ENCODE peak calls at places on chromosomes 3 and 15, in six cellular contexts. E, P, L, Y, R and X are unnamed samples.

GRCh38 chr3:47604145-47604544 is 25.5 kb upstream of the CSPG5 start:
- DNase-seq in E (no peak), P (no peak), L (no peak), Y (no peak), R (no peak), X (no peak)

GRCh38 chr3:58041826-58042324 is 33.7 kb downstream of the FLNB start:
- DNase-seq in E (no peak), P (peak; percentile 48), L (peak; percentile 73), Y (peak; percentile 28), R (no peak), X (peak; percentile 97)

GRCh38 chr3:174398761-174399160 is 460.4 kb upstream of the NAALADL2 start:
- DNase-seq in E (no peak), P (no peak), L (no peak), Y (no peak), R (no peak), X (no peak)

GRCh38 chr3:8579101-8579500 is 65.5 kb downstream of the SSUH2 start:
- DNase-seq in E (no peak), P (peak; percentile 27), L (no peak), Y (no peak), R (no peak), X (no peak)

GRCh38 chr15:85785887-85786777 is 8.6 kb downstream of the KLHL25 start:
- DNase-seq in E (peak; percentile 76), P (no peak), L (peak; percentile 58), Y (no peak), R (peak; percentile 66), X (no peak)

GRCh38 chr15:36579792-36580431 is 486 bp downstream of the CDIN1 start:
- DNase-seq in E (peak; percentile 55), P (peak; percentile 4), L (no peak), Y (peak; percentile 34), R (no peak), X (peak; percentile 8)

GRCh38 chr3:57179580-57180410 is 14.6 kb upstream of the IL17RD start:
- DNase-seq in E (no peak), P (no peak), L (peak; percentile 24), Y (no peak), R (no peak), X (no peak)

GRCh38 chr3:126517986-126518778 is 609 bp upstream of the UROC1 start:
- DNase-seq in E (no peak), P (no peak), L (no peak), Y (no peak), R (no peak), X (no peak)

GRCh38 chr3:27746838-27747237 is 24.7 kb upstream of the EOMES start:
- DNase-seq in E (no peak), P (no peak), L (no peak), Y (no peak), R (no peak), X (no peak)

GRCh38 chr3:69541059-69541471 is 155.2 kb upstream of the FRMD4B start:
- DNase-seq in E (no peak), P (no peak), L (no peak), Y (no peak), R (no peak), X (no peak)

GRCh38 chr15:101012326-101013040 is 93.3 kb downstream of the LRRK1 start:
- DNase-seq in E (no peak), P (no peak), L (no peak), Y (peak; percentile 14), R (no peak), X (no peak)

GRCh38 chr15:85035980-85036379 is 54.3 kb downstream of the PDE8A start:
- DNase-seq in E (no peak), P (no peak), L (no peak), Y (no peak), R (no peak), X (no peak)

GRCh38 chr3:178987745-178988144 is 83.9 kb downstream of the ZMAT3 start:
- DNase-seq in E (no peak), P (no peak), L (no peak), Y (no peak), R (no peak), X (no peak)

GRCh38 chr15:62128916-62129315 is 36.2 kb downstream of the C2CD4B start:
- DNase-seq in E (no peak), P (no peak), L (no peak), Y (peak; percentile 46), R (no peak), X (peak; percentile 98)